ENCODE peak calls at places on chromosomes 3 and 15, in seven cellular contexts. One of them, this sample, is unnamed.

GRCh38 chr15:95680693-95681092 is 649.8 kb upstream of the NR2F2 start:
- DNase-seq in 8988T: no peak
- DNase-seq in activated CD8-positive, alpha-beta memory T cell treated with anti-CD3 and anti-CD28 coated beads, Interleukin-2, amount 10 ng/mL, durations not matched to agents 7 days and 5 days: no peak
- DNase-seq in H54: no peak
- DNase-seq in naive thymus-derived CD8-positive, alpha-beta T cell: no peak
- DNase-seq in stimulated activated CD4-positive, alpha-beta T cell treated with anti-CD3 and anti-CD28 coated beads, Interleukin-2, amount 100 ng/mL, for 24 hours: no peak
- DNase-seq in type B pancreatic cell: no peak
- DNase-seq in this sample: no peak

GRCh38 chr3:172635588-172635987 is 75.3 kb downstream of the NCEH1 start:
- DNase-seq in activated CD8-positive, alpha-beta memory T cell treated with anti-CD3 and anti-CD28 coated beads, Interleukin-2, amount 10 ng/mL, durations not matched to agents 7 days and 5 days: no peak
- DNase-seq in H54: no peak
- DNase-seq in 8988T: peak
- DNase-seq in stimulated activated CD4-positive, alpha-beta T cell treated with anti-CD3 and anti-CD28 coated beads, Interleukin-2, amount 100 ng/mL, for 24 hours: no peak
- DNase-seq in type B pancreatic cell: no peak
- DNase-seq in naive thymus-derived CD8-positive, alpha-beta T cell: no peak
- DNase-seq in this sample: peak

GRCh38 chr3:17481116-17481515 is 261.3 kb downstream of the TBC1D5 start:
- DNase-seq in 8988T: no peak
- DNase-seq in activated CD8-positive, alpha-beta memory T cell treated with anti-CD3 and anti-CD28 coated beads, Interleukin-2, amount 10 ng/mL, durations not matched to agents 7 days and 5 days: no peak
- DNase-seq in H54: no peak
- DNase-seq in stimulated activated CD4-positive, alpha-beta T cell treated with anti-CD3 and anti-CD28 coated beads, Interleukin-2, amount 100 ng/mL, for 24 hours: no peak
- DNase-seq in naive thymus-derived CD8-positive, alpha-beta T cell: no peak
- DNase-seq in type B pancreatic cell: no peak
- DNase-seq in this sample: no peak

GRCh38 chr3:72395654-72396415 is 452.4 kb downstream of the SHQ1 start:
- DNase-seq in type B pancreatic cell: no peak
- DNase-seq in 8988T: no peak
- DNase-seq in naive thymus-derived CD8-positive, alpha-beta T cell: no peak
- DNase-seq in H54: no peak
- DNase-seq in stimulated activated CD4-positive, alpha-beta T cell treated with anti-CD3 and anti-CD28 coated beads, Interleukin-2, amount 100 ng/mL, for 24 hours: no peak
- DNase-seq in activated CD8-positive, alpha-beta memory T cell treated with anti-CD3 and anti-CD28 coated beads, Interleukin-2, amount 10 ng/mL, durations not matched to agents 7 days and 5 days: no peak
- DNase-seq in this sample: no peak

GRCh38 chr3:59709702-59710555 is 660.1 kb upstream of the CFAP20DC start:
- DNase-seq in activated CD8-positive, alpha-beta memory T cell treated with anti-CD3 and anti-CD28 coated beads, Interleukin-2, amount 10 ng/mL, durations not matched to agents 7 days and 5 days: peak
- DNase-seq in naive thymus-derived CD8-positive, alpha-beta T cell: peak
- DNase-seq in type B pancreatic cell: no peak
- DNase-seq in 8988T: no peak
- DNase-seq in H54: no peak
- DNase-seq in stimulated activated CD4-positive, alpha-beta T cell treated with anti-CD3 and anti-CD28 coated beads, Interleukin-2, amount 100 ng/mL, for 24 hours: no peak
- DNase-seq in this sample: no peak

GRCh38 chr3:42853739-42854302 is 21.9 kb downstream of the CYP8B1 start:
- DNase-seq in 8988T: no peak
- DNase-seq in H54: no peak
- DNase-seq in stimulated activated CD4-positive, alpha-beta T cell treated with anti-CD3 and anti-CD28 coated beads, Interleukin-2, amount 100 ng/mL, for 24 hours: no peak
- DNase-seq in type B pancreatic cell: peak
- DNase-seq in activated CD8-positive, alpha-beta memory T cell treated with anti-CD3 and anti-CD28 coated beads, Interleukin-2, amount 10 ng/mL, durations not matched to agents 7 days and 5 days: peak
- DNase-seq in naive thymus-derived CD8-positive, alpha-beta T cell: no peak
- DNase-seq in this sample: no peak

GRCh38 chr15:31164573-31164912 is 63.0 kb upstream of the TRPM1 start:
- DNase-seq in naive thymus-derived CD8-positive, alpha-beta T cell: no peak
- DNase-seq in stimulated activated CD4-positive, alpha-beta T cell treated with anti-CD3 and anti-CD28 coated beads, Interleukin-2, amount 100 ng/mL, for 24 hours: no peak
- DNase-seq in type B pancreatic cell: no peak
- DNase-seq in 8988T: no peak
- DNase-seq in H54: no peak
- DNase-seq in activated CD8-positive, alpha-beta memory T cell treated with anti-CD3 and anti-CD28 coated beads, Interleukin-2, amount 10 ng/mL, durations not matched to agents 7 days and 5 days: no peak
- DNase-seq in this sample: no peak

GRCh38 chr3:45684327-45684892 is 4.8 kb upstream of the SACM1L start:
- DNase-seq in stimulated activated CD4-positive, alpha-beta T cell treated with anti-CD3 and anti-CD28 coated beads, Interleukin-2, amount 100 ng/mL, for 24 hours: no peak
- DNase-seq in naive thymus-derived CD8-positive, alpha-beta T cell: peak
- DNase-seq in type B pancreatic cell: no peak
- DNase-seq in 8988T: no peak
- DNase-seq in activated CD8-positive, alpha-beta memory T cell treated with anti-CD3 and anti-CD28 coated beads, Interleukin-2, amount 10 ng/mL, durations not matched to agents 7 days and 5 days: no peak
- DNase-seq in H54: no peak
- DNase-seq in this sample: no peak

GRCh38 chr3:173911446-173911845 is 513.9 kb downstream of the NLGN1 start:
- DNase-seq in activated CD8-positive, alpha-beta memory T cell treated with anti-CD3 and anti-CD28 coated beads, Interleukin-2, amount 10 ng/mL, durations not matched to agents 7 days and 5 days: no peak
- DNase-seq in H54: no peak
- DNase-seq in 8988T: no peak
- DNase-seq in stimulated activated CD4-positive, alpha-beta T cell treated with anti-CD3 and anti-CD28 coated beads, Interleukin-2, amount 100 ng/mL, for 24 hours: no peak
- DNase-seq in naive thymus-derived CD8-positive, alpha-beta T cell: no peak
- DNase-seq in type B pancreatic cell: no peak
- DNase-seq in this sample: no peak

GRCh38 chr15:76576526-76577279 is 240.1 kb downstream of the ISL2 start:
- DNase-seq in naive thymus-derived CD8-positive, alpha-beta T cell: no peak
- DNase-seq in stimulated activated CD4-positive, alpha-beta T cell treated with anti-CD3 and anti-CD28 coated beads, Interleukin-2, amount 100 ng/mL, for 24 hours: no peak
- DNase-seq in type B pancreatic cell: peak
- DNase-seq in H54: no peak
- DNase-seq in activated CD8-positive, alpha-beta memory T cell treated with anti-CD3 and anti-CD28 coated beads, Interleukin-2, amount 10 ng/mL, durations not matched to agents 7 days and 5 days: no peak
- DNase-seq in 8988T: no peak
- DNase-seq in this sample: peak

GRCh38 chr3:51929420-51930003 is 12.2 kb downstream of the RRP9 start:
- DNase-seq in type B pancreatic cell: peak
- DNase-seq in activated CD8-positive, alpha-beta memory T cell treated with anti-CD3 and anti-CD28 coated beads, Interleukin-2, amount 10 ng/mL, durations not matched to agents 7 days and 5 days: no peak
- DNase-seq in H54: peak
- DNase-seq in 8988T: no peak
- DNase-seq in naive thymus-derived CD8-positive, alpha-beta T cell: no peak
- DNase-seq in stimulated activated CD4-positive, alpha-beta T cell treated with anti-CD3 and anti-CD28 coated beads, Interleukin-2, amount 100 ng/mL, for 24 hours: no peak
- DNase-seq in this sample: peak

GRCh38 chr15:90161946-90162345 is 39.2 kb upstream of the SEMA4B start:
- DNase-seq in stimulated activated CD4-positive, alpha-beta T cell treated with anti-CD3 and anti-CD28 coated beads, Interleukin-2, amount 100 ng/mL, for 24 hours: no peak
- DNase-seq in activated CD8-positive, alpha-beta memory T cell treated with anti-CD3 and anti-CD28 coated beads, Interleukin-2, amount 10 ng/mL, durations not matched to agents 7 days and 5 days: no peak
- DNase-seq in naive thymus-derived CD8-positive, alpha-beta T cell: no peak
- DNase-seq in 8988T: no peak
- DNase-seq in H54: no peak
- DNase-seq in type B pancreatic cell: no peak
- DNase-seq in this sample: no peak

GRCh38 chr3:62028236-62028635 is 345.1 kb downstream of the FEZF2 start:
- DNase-seq in type B pancreatic cell: no peak
- DNase-seq in stimulated activated CD4-positive, alpha-beta T cell treated with anti-CD3 and anti-CD28 coated beads, Interleukin-2, amount 100 ng/mL, for 24 hours: no peak
- DNase-seq in 8988T: no peak
- DNase-seq in naive thymus-derived CD8-positive, alpha-beta T cell: no peak
- DNase-seq in H54: no peak
- DNase-seq in activated CD8-positive, alpha-beta memory T cell treated with anti-CD3 and anti-CD28 coated beads, Interleukin-2, amount 10 ng/mL, durations not matched to agents 7 days and 5 days: no peak
- DNase-seq in this sample: no peak

GRCh38 chr3:153357436-153357835 is 195.4 kb downstream of the RAP2B start:
- DNase-seq in stimulated activated CD4-positive, alpha-beta T cell treated with anti-CD3 and anti-CD28 coated beads, Interleukin-2, amount 100 ng/mL, for 24 hours: no peak
- DNase-seq in H54: no peak
- DNase-seq in naive thymus-derived CD8-positive, alpha-beta T cell: no peak
- DNase-seq in type B pancreatic cell: no peak
- DNase-seq in activated CD8-positive, alpha-beta memory T cell treated with anti-CD3 and anti-CD28 coated beads, Interleukin-2, amount 10 ng/mL, durations not matched to agents 7 days and 5 days: no peak
- DNase-seq in 8988T: no peak
- DNase-seq in this sample: no peak

GRCh38 chr3:29453278-29453961 is 172.5 kb downstream of the RBMS3 start:
- DNase-seq in activated CD8-positive, alpha-beta memory T cell treated with anti-CD3 and anti-CD28 coated beads, Interleukin-2, amount 10 ng/mL, durations not matched to agents 7 days and 5 days: no peak
- DNase-seq in stimulated activated CD4-positive, alpha-beta T cell treated with anti-CD3 and anti-CD28 coated beads, Interleukin-2, amount 100 ng/mL, for 24 hours: no peak
- DNase-seq in H54: no peak
- DNase-seq in 8988T: no peak
- DNase-seq in type B pancreatic cell: no peak
- DNase-seq in naive thymus-derived CD8-positive, alpha-beta T cell: no peak
- DNase-seq in this sample: peak

GRCh38 chr3:131561511-131561910 is 58.7 kb upstream of the MRPL3 start:
- DNase-seq in 8988T: no peak
- DNase-seq in H54: no peak
- DNase-seq in naive thymus-derived CD8-positive, alpha-beta T cell: no peak
- DNase-seq in activated CD8-positive, alpha-beta memory T cell treated with anti-CD3 and anti-CD28 coated beads, Interleukin-2, amount 10 ng/mL, durations not matched to agents 7 days and 5 days: no peak
- DNase-seq in type B pancreatic cell: no peak
- DNase-seq in stimulated activated CD4-positive, alpha-beta T cell treated with anti-CD3 and anti-CD28 coated beads, Interleukin-2, amount 100 ng/mL, for 24 hours: no peak
- DNase-seq in this sample: no peak

GRCh38 chr15:52103217-52104207 is 9.1 kb downstream of the BCL2L10 start:
- DNase-seq in stimulated activated CD4-positive, alpha-beta T cell treated with anti-CD3 and anti-CD28 coated beads, Interleukin-2, amount 100 ng/mL, for 24 hours: no peak
- DNase-seq in activated CD8-positive, alpha-beta memory T cell treated with anti-CD3 and anti-CD28 coated beads, Interleukin-2, amount 10 ng/mL, durations not matched to agents 7 days and 5 days: peak
- DNase-seq in 8988T: peak
- DNase-seq in H54: peak
- DNase-seq in naive thymus-derived CD8-positive, alpha-beta T cell: no peak
- DNase-seq in type B pancreatic cell: no peak
- DNase-seq in this sample: peak

GRCh38 chr3:28934135-28934813 is 346.6 kb upstream of the RBMS3 start:
- DNase-seq in H54: no peak
- DNase-seq in stimulated activated CD4-positive, alpha-beta T cell treated with anti-CD3 and anti-CD28 coated beads, Interleukin-2, amount 100 ng/mL, for 24 hours: no peak
- DNase-seq in naive thymus-derived CD8-positive, alpha-beta T cell: no peak
- DNase-seq in 8988T: no peak
- DNase-seq in activated CD8-positive, alpha-beta memory T cell treated with anti-CD3 and anti-CD28 coated beads, Interleukin-2, amount 10 ng/mL, durations not matched to agents 7 days and 5 days: no peak
- DNase-seq in type B pancreatic cell: no peak
- DNase-seq in this sample: no peak

GRCh38 chr15:77636209-77636608 is 3.5 kb upstream of the LINGO1 start:
- DNase-seq in activated CD8-positive, alpha-beta memory T cell treated with anti-CD3 and anti-CD28 coated beads, Interleukin-2, amount 10 ng/mL, durations not matched to agents 7 days and 5 days: no peak
- DNase-seq in stimulated activated CD4-positive, alpha-beta T cell treated with anti-CD3 and anti-CD28 coated beads, Interleukin-2, amount 100 ng/mL, for 24 hours: no peak
- DNase-seq in naive thymus-derived CD8-positive, alpha-beta T cell: no peak
- DNase-seq in H54: no peak
- DNase-seq in 8988T: no peak
- DNase-seq in type B pancreatic cell: no peak
- DNase-seq in this sample: no peak

GRCh38 chr3:186620213-186621092 is 7.6 kb downstream of the AHSG start:
- DNase-seq in H54: no peak
- DNase-seq in activated CD8-positive, alpha-beta memory T cell treated with anti-CD3 and anti-CD28 coated beads, Interleukin-2, amount 10 ng/mL, durations not matched to agents 7 days and 5 days: no peak
- DNase-seq in stimulated activated CD4-positive, alpha-beta T cell treated with anti-CD3 and anti-CD28 coated beads, Interleukin-2, amount 100 ng/mL, for 24 hours: no peak
- DNase-seq in type B pancreatic cell: no peak
- DNase-seq in naive thymus-derived CD8-positive, alpha-beta T cell: no peak
- DNase-seq in 8988T: no peak
- DNase-seq in this sample: no peak

GRCh38 chr3:11290743-11291680 is 18.8 kb downstream of the ATG7 start:
- DNase-seq in stimulated activated CD4-positive, alpha-beta T cell treated with anti-CD3 and anti-CD28 coated beads, Interleukin-2, amount 100 ng/mL, for 24 hours: peak
- DNase-seq in type B pancreatic cell: no peak
- DNase-seq in activated CD8-positive, alpha-beta memory T cell treated with anti-CD3 and anti-CD28 coated beads, Interleukin-2, amount 10 ng/mL, durations not matched to agents 7 days and 5 days: peak
- DNase-seq in naive thymus-derived CD8-positive, alpha-beta T cell: peak
- DNase-seq in H54: no peak
- DNase-seq in 8988T: no peak
- DNase-seq in this sample: no peak

GRCh38 chr3:193905541-193905940 is 230.4 kb upstream of the HES1 start:
- DNase-seq in 8988T: no peak
- DNase-seq in stimulated activated CD4-positive, alpha-beta T cell treated with anti-CD3 and anti-CD28 coated beads, Interleukin-2, amount 100 ng/mL, for 24 hours: no peak
- DNase-seq in activated CD8-positive, alpha-beta memory T cell treated with anti-CD3 and anti-CD28 coated beads, Interleukin-2, amount 10 ng/mL, durations not matched to agents 7 days and 5 days: no peak
- DNase-seq in type B pancreatic cell: no peak
- DNase-seq in H54: no peak
- DNase-seq in naive thymus-derived CD8-positive, alpha-beta T cell: no peak
- DNase-seq in this sample: no peak

GRCh38 chr3:110198717-110199587 is 861.6 kb upstream of the DPPA4 start:
- DNase-seq in type B pancreatic cell: no peak
- DNase-seq in H54: no peak
- DNase-seq in 8988T: no peak
- DNase-seq in naive thymus-derived CD8-positive, alpha-beta T cell: no peak
- DNase-seq in stimulated activated CD4-positive, alpha-beta T cell treated with anti-CD3 and anti-CD28 coated beads, Interleukin-2, amount 100 ng/mL, for 24 hours: no peak
- DNase-seq in activated CD8-positive, alpha-beta memory T cell treated with anti-CD3 and anti-CD28 coated beads, Interleukin-2, amount 10 ng/mL, durations not matched to agents 7 days and 5 days: no peak
- DNase-seq in this sample: no peak

GRCh38 chr3:198107840-198108734 is 148.1 kb downstream of the LMLN start:
- DNase-seq in H54: peak
- DNase-seq in type B pancreatic cell: no peak
- DNase-seq in stimulated activated CD4-positive, alpha-beta T cell treated with anti-CD3 and anti-CD28 coated beads, Interleukin-2, amount 100 ng/mL, for 24 hours: no peak
- DNase-seq in activated CD8-positive, alpha-beta memory T cell treated with anti-CD3 and anti-CD28 coated beads, Interleukin-2, amount 10 ng/mL, durations not matched to agents 7 days and 5 days: no peak
- DNase-seq in naive thymus-derived CD8-positive, alpha-beta T cell: no peak
- DNase-seq in 8988T: no peak
- DNase-seq in this sample: peak

GRCh38 chr3:173785004-173785403 is 387.5 kb downstream of the NLGN1 start:
- DNase-seq in naive thymus-derived CD8-positive, alpha-beta T cell: no peak
- DNase-seq in stimulated activated CD4-positive, alpha-beta T cell treated with anti-CD3 and anti-CD28 coated beads, Interleukin-2, amount 100 ng/mL, for 24 hours: no peak
- DNase-seq in activated CD8-positive, alpha-beta memory T cell treated with anti-CD3 and anti-CD28 coated beads, Interleukin-2, amount 10 ng/mL, durations not matched to agents 7 days and 5 days: no peak
- DNase-seq in 8988T: no peak
- DNase-seq in type B pancreatic cell: no peak
- DNase-seq in H54: no peak
- DNase-seq in this sample: peak

GRCh38 chr3:150106752-150107428 is 136.2 kb upstream of the PFN2 start:
- DNase-seq in naive thymus-derived CD8-positive, alpha-beta T cell: no peak
- DNase-seq in stimulated activated CD4-positive, alpha-beta T cell treated with anti-CD3 and anti-CD28 coated beads, Interleukin-2, amount 100 ng/mL, for 24 hours: no peak
- DNase-seq in type B pancreatic cell: peak
- DNase-seq in H54: no peak
- DNase-seq in 8988T: no peak
- DNase-seq in activated CD8-positive, alpha-beta memory T cell treated with anti-CD3 and anti-CD28 coated beads, Interleukin-2, amount 10 ng/mL, durations not matched to agents 7 days and 5 days: no peak
- DNase-seq in this sample: peak

GRCh38 chr15:20340331-20340811 is 201.2 kb downstream of the GOLGA6L6 start:
- DNase-seq in stimulated activated CD4-positive, alpha-beta T cell treated with anti-CD3 and anti-CD28 coated beads, Interleukin-2, amount 100 ng/mL, for 24 hours: peak
- DNase-seq in type B pancreatic cell: peak
- DNase-seq in 8988T: no peak
- DNase-seq in activated CD8-positive, alpha-beta memory T cell treated with anti-CD3 and anti-CD28 coated beads, Interleukin-2, amount 10 ng/mL, durations not matched to agents 7 days and 5 days: peak
- DNase-seq in H54: no peak
- DNase-seq in naive thymus-derived CD8-positive, alpha-beta T cell: peak
- DNase-seq in this sample: no peak

GRCh38 chr3:169948559-169949371 is 17.8 kb upstream of the SEC62 start:
- DNase-seq in 8988T: no peak
- DNase-seq in type B pancreatic cell: no peak
- DNase-seq in stimulated activated CD4-positive, alpha-beta T cell treated with anti-CD3 and anti-CD28 coated beads, Interleukin-2, amount 100 ng/mL, for 24 hours: no peak
- DNase-seq in activated CD8-positive, alpha-beta memory T cell treated with anti-CD3 and anti-CD28 coated beads, Interleukin-2, amount 10 ng/mL, durations not matched to agents 7 days and 5 days: no peak
- DNase-seq in H54: no peak
- DNase-seq in naive thymus-derived CD8-positive, alpha-beta T cell: no peak
- DNase-seq in this sample: no peak

This sample was measured in mesendoderm.